ENCODE peak calls at places on chromosome 5, in seven cellular contexts. J is mucosa of descending colon, V is tibial nerve, S is B cell, I is lower leg skin, U is Calu3, F is RWPE1. Q is an unnamed sample.
A peak's percentile ranks its signal among the peaks of the same experiment; 100 is the strongest.

GRCh38 chr5:149493316-149493715 is 57.9 kb downstream of the CSNK1A1 start:
- DNase-seq in V (no peak), U (no peak), J (no peak), I (no peak), F (no peak), S (no peak), Q (no peak)

GRCh38 chr5:82405166-82405565 is 127.0 kb upstream of the RPS23 start:
- DNase-seq in J (no peak), F (peak; percentile 93), I (no peak), U (no peak), V (no peak), S (no peak), Q (no peak)

GRCh38 chr5:132498152-132498551 is 7.6 kb upstream of the IRF1 start:
- DNase-seq in F (peak; percentile 84), J (peak; percentile 31), U (no peak), I (peak; percentile 39), V (peak; percentile 5), S (peak; percentile 15), Q (no peak)

GRCh38 chr5:126847318-126848221 is 70.6 kb downstream of the LMNB1 start:
- DNase-seq in U (no peak), V (peak; percentile 18), F (no peak), I (no peak), S (no peak), J (no peak), Q (no peak)

GRCh38 chr5:14266171-14266570 is 123.0 kb downstream of the TRIO start:
- DNase-seq in F (no peak), U (no peak), V (no peak), J (no peak), I (no peak), S (no peak), Q (no peak)

GRCh38 chr5:27311544-27311943 is 273.2 kb upstream of the CDH9 start:
- DNase-seq in V (no peak), I (no peak), U (no peak), J (no peak), F (no peak), S (no peak), Q (no peak)

GRCh38 chr5:134435525-134435924 is 23.8 kb upstream of the CDKN2AIPNL start:
- DNase-seq in U (no peak), S (no peak), V (no peak), J (no peak), F (peak; percentile 87), I (no peak), Q (no peak)

GRCh38 chr5:39399135-39400036 is 25.4 kb downstream of the DAB2 start:
- DNase-seq in F (peak; percentile 82), V (peak; percentile 66), J (no peak), I (peak; percentile 66), U (peak; percentile 33), S (peak; percentile 5), Q (no peak)

GRCh38 chr5:3180610-3181009 is 415.0 kb upstream of the IRX1 start:
- DNase-seq in S (no peak), V (no peak), F (no peak), I (no peak), U (no peak), J (no peak), Q (no peak)

GRCh38 chr5:73540192-73540591 is 25.2 kb downstream of the ANKRA2 start:
- DNase-seq in S (no peak), V (no peak), U (peak; percentile 35), J (no peak), I (no peak), F (peak; percentile 78), Q (no peak)

GRCh38 chr5:116084891-116085715 is at the start of gene COMMD10:
- DNase-seq in V (peak; percentile 65), F (peak; percentile 77), U (peak; percentile 80), I (peak; percentile 66), J (peak; percentile 86), S (peak; percentile 91), Q (peak; percentile 75)
- TF ChIP-seq CTCF in V (no peak), F (no peak), U (no peak), I (no peak), J (no peak), S (no peak), Q (no peak)

DNA sequence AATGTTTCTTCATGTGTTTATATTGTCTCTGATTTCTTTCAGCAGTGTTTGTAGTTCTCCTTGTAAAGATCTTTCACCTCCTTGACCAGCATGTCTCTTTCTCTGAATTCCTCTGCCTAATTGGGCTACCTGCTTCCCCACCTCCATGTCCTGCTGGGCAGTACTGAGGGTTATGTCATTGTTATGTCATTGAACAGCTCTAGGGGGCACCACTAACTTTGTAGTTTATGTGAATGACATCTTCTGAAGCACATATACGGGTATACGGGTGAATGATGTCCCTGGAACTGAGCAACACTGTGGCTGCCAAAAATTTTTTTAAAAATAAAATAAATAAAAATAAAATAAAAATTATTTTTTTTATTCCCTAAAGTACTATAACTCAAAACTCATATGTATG is 16.9 kb upstream of the SNCAIP start:
- DNase-seq in J (peak; percentile 12), I (no peak), S (no peak), F (no peak), U (no peak), V (no peak), Q (no peak)
- TF ChIP-seq CTCF in J (no peak), I (no peak), S (no peak), F (no peak), U (no peak), V (no peak), Q (no peak)

GRCh38 chr5:37905230-37905629 is 65.4 kb upstream of the GDNF start:
- DNase-seq in V (no peak), F (no peak), U (no peak), S (no peak), J (no peak), I (no peak), Q (no peak)

GRCh38 chr5:37902323-37902722 is 62.5 kb upstream of the GDNF start:
- DNase-seq in I (no peak), U (no peak), V (no peak), J (no peak), S (no peak), F (no peak), Q (no peak)

GRCh38 chr5:37899037-37899436 is 59.2 kb upstream of the GDNF start:
- DNase-seq in J (no peak), I (no peak), V (no peak), F (no peak), S (no peak), U (no peak), Q (no peak)

GRCh38 chr5:37896159-37896558 is 56.3 kb upstream of the GDNF start:
- DNase-seq in J (no peak), U (no peak), F (no peak), I (no peak), V (no peak), S (no peak), Q (no peak)

DNA sequence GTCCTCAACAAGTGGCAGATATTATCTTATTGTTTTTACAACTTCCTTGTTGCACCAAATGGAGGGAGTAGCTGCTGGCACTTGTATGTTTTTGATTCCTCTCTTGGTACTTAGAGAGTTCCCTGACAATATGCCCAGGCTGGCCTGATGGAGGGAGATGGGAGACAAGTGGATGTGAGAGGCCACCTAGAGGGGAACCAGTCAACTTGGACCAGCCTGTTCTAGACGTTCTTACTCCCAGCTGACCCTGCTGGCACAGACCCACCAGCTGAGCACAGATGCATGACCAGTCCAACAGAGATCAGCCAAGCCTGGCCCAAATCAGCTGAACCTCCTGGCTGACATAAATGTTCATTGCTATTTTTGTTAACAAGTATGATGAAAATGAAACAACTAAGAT is 60.9 kb upstream of the GDNF start:
- DNase-seq in U (peak; percentile 2), J (peak; percentile 14), V (peak; percentile 15), S (no peak), I (no peak), F (peak; percentile 25), Q (no peak)
- TF ChIP-seq CTCF in U (no peak), J (no peak), V (no peak), S (no peak), I (no peak), F (no peak), Q (no peak)

DNA sequence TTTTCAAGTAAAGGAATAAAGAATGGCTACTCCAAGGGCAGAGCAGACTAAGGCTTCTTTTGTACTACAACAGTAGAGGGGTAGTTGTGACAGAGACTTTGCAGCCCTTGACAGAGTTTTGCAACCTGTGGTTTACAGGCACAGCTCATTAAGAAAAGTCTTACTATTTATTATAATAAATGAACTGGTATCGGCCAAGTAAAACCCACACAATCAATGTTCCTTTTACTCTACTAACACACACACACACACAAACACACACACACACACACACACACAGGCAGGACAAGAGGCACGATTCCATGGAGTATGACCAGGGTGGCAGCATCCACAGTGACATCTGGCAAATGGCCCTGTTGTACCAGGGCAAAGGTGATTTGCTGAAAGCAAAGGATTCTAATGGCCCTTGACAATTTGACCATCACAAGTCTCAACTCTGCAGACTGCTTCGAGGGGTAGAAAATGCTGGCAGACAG is 59.1 kb upstream of the GOLPH3 start:
- DNase-seq in U (no peak), F (no peak), S (no peak), I (no peak), V (peak; percentile 30), J (peak; percentile 34), Q (no peak)
- TF ChIP-seq CTCF in U (no peak), F (no peak), S (no peak), I (no peak), V (no peak), J (no peak), Q (no peak)

GRCh38 chr5:181170237-181170830 is 22.9 kb downstream of the OR2V2 start:
- DNase-seq in U (no peak), I (no peak), V (no peak), J (no peak), S (no peak), F (no peak), Q (no peak)

GRCh38 chr5:181168595-181169118 is 21.3 kb downstream of the OR2V2 start:
- DNase-seq in U (no peak), J (no peak), F (no peak), V (no peak), S (no peak), I (no peak), Q (no peak)

GRCh38 chr5:181170996-181171395 is 23.6 kb downstream of the OR2V2 start:
- DNase-seq in U (no peak), F (no peak), V (no peak), I (no peak), S (no peak), J (no peak), Q (no peak)

GRCh38 chr5:181166812-181167733 is 19.7 kb downstream of the OR2V2 start:
- DNase-seq in J (no peak), I (no peak), F (no peak), U (no peak), S (no peak), V (no peak), Q (no peak)

GRCh38 chr5:181167814-181168488 is 20.6 kb downstream of the OR2V2 start:
- DNase-seq in V (no peak), S (peak; percentile 40), J (no peak), F (no peak), U (peak; percentile 61), I (no peak), Q (no peak)
- TF ChIP-seq CTCF in V (no peak), S (peak; percentile 36), J (no peak), F (peak; percentile 37), U (peak; percentile 60), I (no peak), Q (peak; percentile 48)